ENCODE peak calls at places on chromosomes 6 and 20, in seven cellular contexts. One of them, this sample, is unnamed.

GRCh38 chr6:35426074-35426473 is 26.1 kb upstream of the FANCE start:
- DNase-seq in ascending aorta: no peak
- DNase-seq in suprapubic skin: no peak
- DNase-seq in lower lobe of right lung: peak
- DNase-seq in cardiac fibroblast: no peak
- DNase-seq in GM06990: no peak
- DNase-seq in WERI-Rb-1: no peak
- DNase-seq in this sample: no peak

GRCh38 chr6:42509765-42510164 is 54.1 kb upstream of the UBR2 start:
- DNase-seq in ascending aorta: no peak
- DNase-seq in GM06990: peak
- DNase-seq in lower lobe of right lung: no peak
- DNase-seq in WERI-Rb-1: no peak
- DNase-seq in suprapubic skin: no peak
- DNase-seq in cardiac fibroblast: no peak
- DNase-seq in this sample: no peak

GRCh38 chr20:35561671-35562070 is 19.8 kb downstream of the ERGIC3 start:
- DNase-seq in lower lobe of right lung: no peak
- DNase-seq in cardiac fibroblast: no peak
- DNase-seq in GM06990: no peak
- DNase-seq in suprapubic skin: no peak
- DNase-seq in WERI-Rb-1: no peak
- DNase-seq in ascending aorta: no peak
- DNase-seq in this sample: no peak

GRCh38 chr6:144055121-144055931 is 40.0 kb downstream of the SF3B5 start:
- DNase-seq in ascending aorta: no peak
- DNase-seq in GM06990: no peak
- DNase-seq in suprapubic skin: no peak
- DNase-seq in WERI-Rb-1: no peak
- DNase-seq in lower lobe of right lung: no peak
- DNase-seq in cardiac fibroblast: no peak
- DNase-seq in this sample: no peak

GRCh38 chr20:59525500-59526241 is 78.7 kb upstream of the PHACTR3 start:
- DNase-seq in suprapubic skin: no peak
- DNase-seq in cardiac fibroblast: peak
- DNase-seq in ascending aorta: no peak
- DNase-seq in lower lobe of right lung: no peak
- DNase-seq in WERI-Rb-1: peak
- DNase-seq in GM06990: no peak
- DNase-seq in this sample: no peak

GRCh38 chr6:25050356-25050755 is 114.6 kb upstream of the RIPOR2 start:
- DNase-seq in WERI-Rb-1: no peak
- DNase-seq in suprapubic skin: no peak
- DNase-seq in cardiac fibroblast: peak
- DNase-seq in lower lobe of right lung: no peak
- DNase-seq in ascending aorta: no peak
- DNase-seq in GM06990: peak
- DNase-seq in this sample: no peak

GRCh38 chr6:155647354-155647753 is 191.7 kb upstream of the NOX3 start:
- DNase-seq in cardiac fibroblast: peak
- DNase-seq in suprapubic skin: no peak
- DNase-seq in ascending aorta: no peak
- DNase-seq in lower lobe of right lung: no peak
- DNase-seq in WERI-Rb-1: no peak
- DNase-seq in GM06990: no peak
- DNase-seq in this sample: no peak

GRCh38 chr20:37270586-37271420 is 9.2 kb upstream of the GHRH start:
- DNase-seq in lower lobe of right lung: no peak
- DNase-seq in GM06990: peak
- DNase-seq in ascending aorta: no peak
- DNase-seq in WERI-Rb-1: no peak
- DNase-seq in cardiac fibroblast: no peak
- DNase-seq in suprapubic skin: no peak
- DNase-seq in this sample: no peak

GRCh38 chr20:34558320-34559202 is at the start of gene MAP1LC3A:
- DNase-seq in GM06990: peak
- DNase-seq in cardiac fibroblast: peak
- DNase-seq in suprapubic skin: peak
- DNase-seq in ascending aorta: peak
- DNase-seq in WERI-Rb-1: no peak
- DNase-seq in lower lobe of right lung: peak
- DNase-seq in this sample: peak

GRCh38 chr20:64244870-64245603 is 10.5 kb upstream of the PCMTD2 start:
- DNase-seq in GM06990: no peak
- DNase-seq in lower lobe of right lung: peak
- DNase-seq in WERI-Rb-1: no peak
- DNase-seq in ascending aorta: no peak
- DNase-seq in cardiac fibroblast: no peak
- DNase-seq in suprapubic skin: no peak
- DNase-seq in this sample: no peak

GRCh38 chr6:139323511-139324445 is 32.0 kb upstream of the TXLNB start:
- DNase-seq in suprapubic skin: peak
- DNase-seq in cardiac fibroblast: peak
- DNase-seq in WERI-Rb-1: no peak
- DNase-seq in lower lobe of right lung: peak
- DNase-seq in GM06990: peak
- DNase-seq in ascending aorta: peak
- DNase-seq in this sample: no peak

GRCh38 chr6:170146640-170147039 is 144.2 kb downstream of the DLL1 start:
- DNase-seq in ascending aorta: no peak
- DNase-seq in cardiac fibroblast: no peak
- DNase-seq in lower lobe of right lung: no peak
- DNase-seq in WERI-Rb-1: no peak
- DNase-seq in GM06990: no peak
- DNase-seq in suprapubic skin: peak
- DNase-seq in this sample: no peak

GRCh38 chr6:66396145-66396544 is 689.1 kb upstream of the EYS start:
- DNase-seq in suprapubic skin: no peak
- DNase-seq in WERI-Rb-1: no peak
- DNase-seq in lower lobe of right lung: no peak
- DNase-seq in cardiac fibroblast: no peak
- DNase-seq in ascending aorta: no peak
- DNase-seq in GM06990: no peak
- DNase-seq in this sample: no peak

GRCh38 chr6:3231213-3232016 is 4.0 kb upstream of the TUBB2B start:
- DNase-seq in WERI-Rb-1: peak
- DNase-seq in ascending aorta: no peak
- DNase-seq in cardiac fibroblast: peak
- DNase-seq in suprapubic skin: peak
- DNase-seq in lower lobe of right lung: peak
- DNase-seq in GM06990: no peak
- DNase-seq in this sample: no peak

GRCh38 chr20:4546786-4547185 is 174.9 kb upstream of the PRND start:
- DNase-seq in lower lobe of right lung: no peak
- DNase-seq in cardiac fibroblast: peak
- DNase-seq in suprapubic skin: no peak
- DNase-seq in ascending aorta: no peak
- DNase-seq in GM06990: no peak
- DNase-seq in WERI-Rb-1: no peak
- DNase-seq in this sample: no peak

GRCh38 chr6:11277275-11278206 is 45.1 kb upstream of the NEDD9 start:
- DNase-seq in GM06990: peak
- DNase-seq in ascending aorta: no peak
- DNase-seq in suprapubic skin: no peak
- DNase-seq in cardiac fibroblast: peak
- DNase-seq in lower lobe of right lung: no peak
- DNase-seq in WERI-Rb-1: no peak
- DNase-seq in this sample: no peak

GRCh38 chr20:59141818-59142581 is 21.6 kb upstream of the ZNF831 start:
- DNase-seq in lower lobe of right lung: no peak
- DNase-seq in GM06990: no peak
- DNase-seq in suprapubic skin: no peak
- DNase-seq in cardiac fibroblast: no peak
- DNase-seq in ascending aorta: no peak
- DNase-seq in WERI-Rb-1: no peak
- DNase-seq in this sample: no peak

DNA sequence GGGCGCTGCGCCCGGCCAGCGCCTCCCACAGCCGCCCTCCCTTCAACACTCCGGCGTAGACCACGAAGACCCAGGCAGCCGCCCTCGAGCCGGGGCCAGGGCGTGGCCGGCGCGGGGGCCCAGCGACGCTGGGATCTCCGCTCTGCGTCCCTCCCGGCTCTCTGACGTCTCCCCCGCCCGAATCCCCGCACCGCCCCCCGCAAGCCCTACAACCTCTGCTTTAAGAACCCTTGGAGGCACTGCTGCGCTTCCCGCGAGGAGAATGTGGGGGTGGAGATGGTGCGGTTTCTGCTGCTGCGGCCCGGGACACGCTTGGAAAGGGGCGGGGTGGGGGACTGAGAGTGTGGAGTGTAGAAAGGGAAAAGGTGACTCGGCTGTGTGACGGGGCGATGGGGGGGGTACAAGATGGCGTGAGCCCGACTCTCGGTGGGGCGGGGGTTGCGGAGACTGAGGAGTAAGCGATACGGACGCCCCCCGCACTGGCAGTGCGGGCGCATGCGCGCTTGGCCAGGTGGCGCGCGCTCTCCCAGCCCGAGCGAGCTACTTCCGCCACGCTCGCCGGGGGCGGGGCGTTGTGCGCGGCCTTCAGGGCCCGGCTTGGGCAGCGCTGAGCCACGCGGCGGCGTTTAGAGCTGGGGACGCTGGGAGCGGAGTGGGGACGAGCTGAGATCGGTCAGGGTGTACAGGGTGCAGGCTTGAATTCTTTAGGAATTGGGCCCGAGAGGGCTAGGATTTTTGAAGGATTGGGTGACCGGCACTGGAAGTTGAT is at the start of gene SUPT3H:
- DNase-seq in WERI-Rb-1: peak
- DNase-seq in suprapubic skin: peak
- DNase-seq in GM06990: peak
- DNase-seq in lower lobe of right lung: peak
- DNase-seq in ascending aorta: peak
- DNase-seq in cardiac fibroblast: peak
- DNase-seq in this sample: peak
- TF ChIP-seq CTCF in WERI-Rb-1: peak
- TF ChIP-seq CTCF in suprapubic skin: no peak
- TF ChIP-seq CTCF in GM06990: peak
- TF ChIP-seq CTCF in lower lobe of right lung: peak
- TF ChIP-seq CTCF in ascending aorta: peak
- TF ChIP-seq CTCF in cardiac fibroblast: no peak
- TF ChIP-seq CTCF in this sample: peak

GRCh38 chr6:89239338-89239737 is 22.2 kb upstream of the GABRR1 start:
- DNase-seq in ascending aorta: no peak
- DNase-seq in GM06990: no peak
- DNase-seq in cardiac fibroblast: no peak
- DNase-seq in suprapubic skin: no peak
- DNase-seq in lower lobe of right lung: no peak
- DNase-seq in WERI-Rb-1: no peak
- DNase-seq in this sample: no peak
- TF ChIP-seq CTCF in ascending aorta: peak
- TF ChIP-seq CTCF in GM06990: peak
- TF ChIP-seq CTCF in cardiac fibroblast: peak
- TF ChIP-seq CTCF in suprapubic skin: no peak
- TF ChIP-seq CTCF in lower lobe of right lung: no peak
- TF ChIP-seq CTCF in WERI-Rb-1: peak
- TF ChIP-seq CTCF in this sample: peak

GRCh38 chr6:105748737-105749161 is 337.4 kb upstream of the PRDM1 start:
- DNase-seq in ascending aorta: no peak
- DNase-seq in suprapubic skin: no peak
- DNase-seq in GM06990: no peak
- DNase-seq in cardiac fibroblast: peak
- DNase-seq in lower lobe of right lung: peak
- DNase-seq in WERI-Rb-1: no peak
- DNase-seq in this sample: no peak
- TF ChIP-seq CTCF in ascending aorta: no peak
- TF ChIP-seq CTCF in suprapubic skin: no peak
- TF ChIP-seq CTCF in GM06990: no peak
- TF ChIP-seq CTCF in cardiac fibroblast: no peak
- TF ChIP-seq CTCF in lower lobe of right lung: no peak
- TF ChIP-seq CTCF in WERI-Rb-1: no peak
- TF ChIP-seq CTCF in this sample: no peak

GRCh38 chr6:84728602-84729001 is 35.8 kb downstream of the TBX18 start:
- DNase-seq in lower lobe of right lung: no peak
- DNase-seq in cardiac fibroblast: peak
- DNase-seq in GM06990: no peak
- DNase-seq in suprapubic skin: no peak
- DNase-seq in WERI-Rb-1: no peak
- DNase-seq in ascending aorta: no peak
- DNase-seq in this sample: no peak
- TF ChIP-seq CTCF in lower lobe of right lung: no peak
- TF ChIP-seq CTCF in cardiac fibroblast: peak
- TF ChIP-seq CTCF in GM06990: peak
- TF ChIP-seq CTCF in suprapubic skin: no peak
- TF ChIP-seq CTCF in WERI-Rb-1: peak
- TF ChIP-seq CTCF in ascending aorta: no peak
- TF ChIP-seq CTCF in this sample: peak

GRCh38 chr6:129359811-129360787 is 349.9 kb downstream of the ARHGAP18 start:
- DNase-seq in suprapubic skin: no peak
- DNase-seq in lower lobe of right lung: no peak
- DNase-seq in ascending aorta: no peak
- DNase-seq in WERI-Rb-1: no peak
- DNase-seq in cardiac fibroblast: no peak
- DNase-seq in GM06990: no peak
- DNase-seq in this sample: no peak
- TF ChIP-seq CTCF in suprapubic skin: no peak
- TF ChIP-seq CTCF in lower lobe of right lung: no peak
- TF ChIP-seq CTCF in ascending aorta: no peak
- TF ChIP-seq CTCF in WERI-Rb-1: no peak
- TF ChIP-seq CTCF in cardiac fibroblast: no peak
- TF ChIP-seq CTCF in GM06990: no peak
- TF ChIP-seq CTCF in this sample: no peak

DNA sequence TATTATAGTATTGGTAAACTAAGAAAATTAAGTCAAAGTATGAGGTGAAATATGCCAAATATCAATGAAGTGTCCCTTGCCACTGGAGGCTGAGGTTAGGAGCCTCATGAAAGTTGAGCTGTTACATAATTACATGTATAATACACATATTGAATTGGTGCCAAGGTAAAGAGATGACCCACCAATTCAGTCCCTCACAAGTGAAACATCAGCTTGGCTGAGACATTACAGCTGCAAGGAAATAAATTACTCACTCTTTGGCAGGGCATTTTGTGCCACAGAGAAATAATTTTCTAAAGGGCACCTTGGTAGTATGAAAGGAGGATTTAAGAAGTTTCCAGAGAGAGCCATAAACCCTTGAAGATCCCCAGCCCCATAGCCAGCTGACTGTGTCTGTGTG is 127.4 kb downstream of the ADGRG6 start:
- DNase-seq in WERI-Rb-1: no peak
- DNase-seq in lower lobe of right lung: no peak
- DNase-seq in suprapubic skin: no peak
- DNase-seq in ascending aorta: no peak
- DNase-seq in GM06990: no peak
- DNase-seq in cardiac fibroblast: peak
- DNase-seq in this sample: no peak
- TF ChIP-seq CTCF in WERI-Rb-1: no peak
- TF ChIP-seq CTCF in lower lobe of right lung: no peak
- TF ChIP-seq CTCF in suprapubic skin: no peak
- TF ChIP-seq CTCF in ascending aorta: no peak
- TF ChIP-seq CTCF in GM06990: no peak
- TF ChIP-seq CTCF in cardiac fibroblast: no peak
- TF ChIP-seq CTCF in this sample: no peak